ENCODE peak calls at places on chromosomes 4 and X, in ten cellular contexts. V is HEK293T; D is activated naive CD4-positive, alpha-beta T cell treated with anti-CD3 and anti-CD28 coated beads for 36 hours; Z is kidney tubule cell; T is stimulated activated CD8-positive, alpha-beta memory T cell treated with anti-CD3 and anti-CD28 coated beads, Interleukin-7, amount 100 ng/mL, for 1 hour; E is astrocyte of the spinal cord; M is astrocyte; B is left lung; J is activated T-helper 1 cell treated with anti-CD3 and anti-CD28 coated beads, Interleukin-2, amount 50 U/mL, for 16 hours; H is transverse colon. N is an unnamed sample.

GRCh38 chrX:71492086-71493065 is 40.5 kb upstream of the OGT start:
- DNase-seq in M (peak; percentile 37), B (peak; percentile 56), Z (peak; percentile 28), H (peak; percentile 44), D (peak; percentile 41), V (no peak), J (peak; percentile 4), E (peak; percentile 41), T (no peak), N (no peak)

GRCh38 chr4:147772459-147772969 is 40.6 kb downstream of the ARHGAP10 start:
- DNase-seq in V (no peak), T (no peak), Z (peak; percentile 83), H (no peak), E (peak; percentile 82), J (no peak), B (no peak), M (peak; percentile 94), D (no peak), N (peak; percentile 90)

GRCh38 chrX:137033774-137034507 is at the start of gene GPR101:
- DNase-seq in Z (no peak), E (no peak), D (no peak), B (no peak), H (no peak), V (no peak), J (no peak), M (no peak), T (no peak), N (no peak)

GRCh38 chr4:147160908-147161513 is 215.3 kb upstream of the TTC29 start:
- DNase-seq in H (no peak), E (peak; percentile 75), T (no peak), B (no peak), M (peak; percentile 41), D (peak; percentile 18), V (peak; percentile 57), J (no peak), Z (peak; percentile 64), N (no peak)

GRCh38 chr4:112523764-112524505 is 8.0 kb upstream of the NEUROG2 start:
- DNase-seq in M (no peak), V (peak; percentile 75), Z (peak; percentile 75), T (peak; percentile 61), D (peak; percentile 90), H (peak; percentile 76), E (no peak), B (peak; percentile 70), J (peak; percentile 59), N (peak; percentile 37)

GRCh38 chrX:133089411-133089810 is 7.5 kb downstream of the USP26 start:
- DNase-seq in D (no peak), M (no peak), T (no peak), V (no peak), Z (no peak), H (no peak), B (no peak), J (no peak), E (no peak), N (no peak)

GRCh38 chr4:70946944-70947343 is 44.8 kb downstream of the MOB1B start:
- DNase-seq in M (no peak), D (no peak), T (no peak), E (no peak), J (no peak), V (no peak), B (no peak), Z (no peak), H (no peak), N (peak; percentile 5)

GRCh38 chrX:81586091-81586490 is 384.2 kb downstream of the SH3BGRL start:
- DNase-seq in V (no peak), B (no peak), Z (no peak), E (no peak), D (no peak), T (no peak), H (no peak), J (no peak), M (no peak), N (no peak)

GRCh38 chr4:41443340-41444079 is 94.4 kb upstream of the LIMCH1 start:
- DNase-seq in H (no peak), M (no peak), B (no peak), T (no peak), V (no peak), E (no peak), Z (no peak), J (no peak), D (no peak), N (no peak)

GRCh38 chr4:157246959-157247358 is 26.4 kb downstream of the GRIA2 start:
- DNase-seq in H (no peak), M (no peak), D (no peak), V (no peak), Z (no peak), B (no peak), E (no peak), J (no peak), T (no peak), N (no peak)

GRCh38 chr4:152719291-152719690 is 39.5 kb upstream of the TMEM154 start:
- DNase-seq in Z (no peak), H (no peak), V (no peak), B (no peak), D (no peak), T (no peak), M (no peak), E (no peak), J (no peak), N (no peak)

GRCh38 chr4:102675142-102675541 is 85.6 kb downstream of the MANBA start:
- DNase-seq in M (peak; percentile 37), V (no peak), E (peak; percentile 12), Z (no peak), T (no peak), J (no peak), D (no peak), B (no peak), H (no peak), N (peak; percentile 72)

GRCh38 chr4:41512604-41513003 is 25.4 kb upstream of the LIMCH1 start:
- DNase-seq in Z (no peak), D (no peak), V (no peak), J (no peak), B (no peak), E (no peak), M (no peak), H (no peak), T (no peak), N (no peak)

GRCh38 chrX:46251755-46252154 is 293.5 kb downstream of the ZNF674 start:
- DNase-seq in D (no peak), B (no peak), M (peak; percentile 51), J (no peak), V (no peak), H (no peak), Z (peak; percentile 68), E (peak; percentile 42), T (no peak), N (peak; percentile 24)

GRCh38 chr4:88091378-88091777 is 67.1 kb downstream of the ABCG2 start:
- DNase-seq in M (peak; percentile 69), J (no peak), V (no peak), E (no peak), B (no peak), T (no peak), D (no peak), H (no peak), Z (no peak), N (no peak)

GRCh38 chr4:98659741-98660507 is 1.5 kb upstream of the TSPAN5 start:
- DNase-seq in B (no peak), E (peak; percentile 37), D (no peak), Z (peak; percentile 85), M (peak; percentile 68), T (no peak), V (no peak), J (no peak), H (no peak), N (no peak)

GRCh38 chr4:125187621-125188176 is 127.1 kb upstream of the FAT4 start:
- DNase-seq in M (peak; percentile 80), V (no peak), B (no peak), J (no peak), H (no peak), T (no peak), Z (peak; percentile 14), E (peak; percentile 88), D (no peak), N (no peak)

GRCh38 chr4:123580981-123581664 is 184.5 kb downstream of the SPRY1 start:
- DNase-seq in T (no peak), J (no peak), V (peak; percentile 22), H (no peak), B (no peak), M (no peak), E (no peak), Z (no peak), D (no peak), N (no peak)

GRCh38 chr4:15198070-15198727 is 195.9 kb downstream of the CPEB2 start:
- DNase-seq in V (no peak), B (no peak), H (no peak), T (no peak), E (peak; percentile 83), D (no peak), J (no peak), M (peak; percentile 12), Z (no peak), N (no peak)